ENCODE peak calls at places on chromosomes 2 and 18, in seven cellular contexts. D is prostate gland, S is uterus, Q is A549, T is breast epithelium, J is ovary, B is right lobe of liver. G is an unnamed sample. For H3K4me1, the result is how much of the 10 kb centered on the place peaks cover.

GRCh38 chr18:45025108-45025471 is 344.4 kb downstream of the SETBP1 start:
- DNase-seq in D (no peak), S (no peak), Q (no peak), T (no peak), J (no peak), B (no peak), G (no peak)

GRCh38 chr18:78753240-78753639 is 226.4 kb upstream of the SALL3 start:
- DNase-seq in D (no peak), S (no peak), Q (no peak), T (peak), J (peak), B (peak), G (no peak)

GRCh38 chr2:222892321-222892720 is 31.5 kb downstream of the ACSL3 start:
- DNase-seq in D (no peak), S (no peak), Q (no peak), T (no peak), J (no peak), B (no peak), G (no peak)

GRCh38 chr2:1265454-1265853 is 147.8 kb upstream of the TPO start:
- DNase-seq in D (no peak), S (no peak), Q (no peak), T (no peak), J (no peak), B (no peak), G (no peak)

GRCh38 chr18:55856191-55856590 is 268.2 kb upstream of the TCF4 start:
- DNase-seq in D (peak), S (no peak), Q (peak), T (no peak), J (no peak), B (no peak), G (no peak)

GRCh38 chr18:77016936-77017335 is 115.6 kb downstream of the MBP start:
- DNase-seq in D (no peak), S (no peak), Q (no peak), T (no peak), J (no peak), B (no peak), G (no peak)

GRCh38 chr18:525066-525797 is 24.7 kb upstream of the COLEC12 start:
- DNase-seq in D (no peak), S (peak), Q (no peak), T (no peak), J (peak), B (no peak), G (no peak)

GRCh38 chr18:62198259-62198658 is 11.2 kb downstream of the RELCH start:
- DNase-seq in D (no peak), S (no peak), Q (no peak), T (no peak), J (no peak), B (no peak), G (no peak)

GRCh38 chr2:230687498-230687897 is 25.1 kb upstream of the CAB39 start:
- DNase-seq in D (no peak), S (no peak), Q (peak), T (no peak), J (no peak), B (no peak), G (no peak)

GRCh38 chr2:45045706-45046105 is 36.5 kb upstream of the SIX2 start:
- DNase-seq in D (no peak), S (no peak), Q (no peak), T (no peak), J (no peak), B (no peak), G (no peak)

GRCh38 chr18:54938506-54938905 is 20.8 kb downstream of the CCDC68 start:
- DNase-seq in D (no peak), S (no peak), Q (no peak), T (no peak), J (no peak), B (no peak), G (no peak)

GRCh38 chr18:48002933-48003365 is 72.5 kb upstream of the SMAD2 start:
- DNase-seq in D (no peak), S (peak), Q (peak), T (no peak), J (no peak), B (no peak), G (peak)

GRCh38 chr18:46916551-46917107 is 678 bp downstream of the PIAS2 start:
- DNase-seq in D (peak), S (peak), Q (peak), T (no peak), J (no peak), B (no peak), G (peak)

GRCh38 chr18:48734460-48734859 is 195.6 kb downstream of the CTIF start:
- DNase-seq in D (no peak), S (no peak), Q (no peak), T (no peak), J (no peak), B (no peak), G (no peak)

GRCh38 chr18:48213791-48214190 is 195.4 kb downstream of the ZBTB7C start:
- DNase-seq in D (no peak), S (no peak), Q (no peak), T (no peak), J (no peak), B (no peak), G (no peak)

GRCh38 chr2:171564463-171564862 is 42.2 kb downstream of the CYBRD1 start:
- DNase-seq in D (peak), S (no peak), Q (no peak), T (no peak), J (no peak), B (no peak), G (no peak)

GRCh38 chr18:33596178-33596854 is 18.3 kb downstream of the ASXL3 start:
- DNase-seq in D (no peak), S (no peak), Q (no peak), T (no peak), J (no peak), B (no peak), G (no peak)

GRCh38 chr2:11473604-11474440 is 7.9 kb upstream of the E2F6 start:
- DNase-seq in D (no peak), S (no peak), Q (no peak), T (no peak), J (no peak), B (no peak), G (no peak)

GRCh38 chr2:222426836-222427130 is 2.4 kb downstream of the SGPP2 start:
- DNase-seq in D (no peak), S (no peak), Q (no peak), T (no peak), J (no peak), B (no peak), G (no peak)

GRCh38 chr2:197606180-197606579 is 69.2 kb downstream of the RFTN2 start:
- DNase-seq in D (no peak), S (no peak), Q (no peak), T (no peak), J (no peak), B (no peak), G (no peak)

GRCh38 chr2:11866358-11867335 is 120.2 kb downstream of the LPIN1 start:
- DNase-seq in D (no peak), S (no peak), Q (no peak), T (no peak), J (no peak), B (no peak), G (no peak)

GRCh38 chr2:88350641-88351601 is 101.6 kb downstream of the FOXI3 start:
- DNase-seq in D (peak), S (no peak), Q (peak), T (peak), J (no peak), B (peak), G (peak)

GRCh38 chr2:68365087-68365486 is at the start of gene PLEK:
- DNase-seq in D (no peak), S (no peak), Q (no peak), T (no peak), J (no peak), B (peak), G (peak)

GRCh38 chr2:223970343-223971128 is 13.3 kb downstream of the MRPL44 start:
- DNase-seq in D (peak), S (peak), Q (peak), T (no peak), J (peak), B (no peak), G (peak)

GRCh38 chr2:26651458-26652155 is 10.4 kb upstream of the CIB4 start:
- DNase-seq in D (no peak), S (no peak), Q (no peak), T (peak), J (no peak), B (peak), G (no peak)

GRCh38 chr18:23021625-23022024 is 88.5 kb downstream of the RBBP8 start:
- DNase-seq in D (no peak), S (no peak), Q (no peak), T (no peak), J (no peak), B (no peak), G (no peak)

GRCh38 chr2:12120281-12121150 is 374.1 kb downstream of the LPIN1 start:
- DNase-seq in D (no peak), S (no peak), Q (no peak), T (no peak), J (no peak), B (no peak), G (no peak)

GRCh38 chr2:77268626-77269025 is 253.6 kb downstream of the LRRTM4 start:
- DNase-seq in D (no peak), S (no peak), Q (no peak), T (no peak), J (no peak), B (no peak), G (no peak)

GRCh38 chr2:128607981-128608506 is 289.4 kb upstream of the HS6ST1 start:
- DNase-seq in D (no peak), S (no peak), Q (no peak), T (peak), J (no peak), B (peak), G (peak)

GRCh38 chr18:45652703-45653490 is 37.6 kb downstream of the SLC14A2 start:
- DNase-seq in D (no peak), S (no peak), Q (no peak), T (no peak), J (no peak), B (no peak), G (no peak)

GRCh38 chr18:63213331-63213900 is 106.2 kb downstream of the BCL2 start:
- DNase-seq in D (no peak), S (no peak), Q (no peak), T (no peak), J (no peak), B (no peak), G (no peak)

GRCh38 chr18:58148954-58149471 is 105.0 kb downstream of the NEDD4L start:
- DNase-seq in D (peak), S (no peak), Q (no peak), T (no peak), J (no peak), B (no peak), G (no peak)

GRCh38 chr2:236088368-236089057 is 79.7 kb downstream of the GBX2 start:
- DNase-seq in D (no peak), S (no peak), Q (peak), T (no peak), J (no peak), B (no peak), G (no peak)

GRCh38 chr18:49028801-49029506 is 78.2 kb upstream of the SMAD7 start:
- DNase-seq in D (no peak), S (no peak), Q (no peak), T (no peak), J (no peak), B (no peak), G (no peak)

DNA sequence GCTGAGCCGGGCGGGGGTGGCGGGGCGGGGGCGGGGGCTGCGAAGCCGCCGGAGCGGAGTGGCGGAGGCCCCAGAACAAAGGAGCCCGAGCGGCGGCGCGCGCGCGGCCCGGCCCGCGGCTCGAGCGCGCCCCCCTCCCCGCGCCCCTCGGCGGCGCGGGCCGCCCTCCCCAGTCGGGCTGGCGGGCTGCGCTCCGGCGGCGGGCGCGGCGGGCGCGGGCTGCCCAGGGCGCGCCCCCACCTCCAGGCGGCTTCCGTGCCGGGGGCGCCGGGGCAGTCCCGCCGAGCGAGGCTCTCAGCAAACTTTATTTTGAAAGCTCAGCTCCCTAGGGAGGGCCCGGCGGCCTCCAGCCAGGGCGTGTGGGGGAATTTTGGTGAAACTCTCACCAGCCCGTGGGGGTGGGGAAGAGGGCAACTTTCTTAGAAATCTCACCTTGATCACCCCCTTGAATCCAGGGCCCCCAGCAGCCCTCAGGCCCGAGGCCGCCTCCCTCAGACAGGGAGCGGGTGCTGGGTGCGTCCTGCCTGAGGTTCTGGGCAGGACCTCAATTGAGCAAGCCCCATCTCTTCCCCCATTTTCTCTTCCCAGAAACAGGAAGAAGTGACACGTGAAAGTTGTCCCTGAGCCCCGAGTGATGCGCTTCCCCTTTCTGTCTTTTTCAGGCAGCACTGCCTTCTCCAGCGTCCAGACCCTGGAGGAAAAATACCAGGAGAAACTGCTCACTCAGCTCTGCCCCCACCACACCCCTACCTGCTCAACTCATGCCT is 791 bp downstream of the TET3 start:
- DNase-seq in D (peak), S (peak), Q (peak), T (no peak), J (peak), B (peak), G (no peak)
- H3K4me1 ChIP-seq in D (under half), S (under half), Q (half or more), T (under half), J (under half), B (under half), G (under half)

DNA sequence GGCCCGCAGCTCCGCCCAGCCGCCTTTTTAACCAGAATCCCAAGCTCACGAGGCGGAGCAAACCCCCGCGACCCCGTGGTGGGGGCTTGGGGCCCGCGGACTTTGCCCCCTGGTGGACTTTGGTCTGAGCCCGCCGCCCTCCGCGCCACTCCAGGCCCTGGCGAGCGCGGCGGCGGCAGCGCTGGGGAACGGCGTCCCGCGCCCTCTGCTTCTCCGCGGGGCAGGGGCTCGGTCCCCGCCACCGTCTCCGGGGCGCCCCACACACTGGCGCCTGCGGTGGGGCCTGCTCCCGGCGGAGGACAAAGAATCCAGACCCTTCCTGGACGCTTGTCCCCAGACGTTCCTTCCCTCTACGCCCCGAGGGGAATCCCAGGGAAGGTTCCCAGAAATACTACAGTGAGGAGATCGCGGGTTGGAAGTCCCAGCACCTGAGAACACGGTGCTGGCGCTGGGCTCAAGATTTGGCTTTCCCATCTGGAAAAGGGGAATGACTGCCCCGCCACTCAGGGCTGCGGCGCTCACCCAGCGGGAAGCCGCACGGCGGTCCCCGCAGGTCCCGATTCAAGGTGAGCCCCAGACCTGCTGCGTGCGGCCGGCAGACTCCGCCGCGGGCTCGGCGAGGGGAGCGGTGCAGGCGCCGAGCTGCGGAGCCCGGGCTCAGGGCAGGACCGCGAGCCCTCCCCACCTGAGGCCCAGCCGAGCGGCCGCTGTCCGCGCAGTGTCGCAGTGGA is at the start of gene HAAO:
- DNase-seq in D (no peak), S (peak), Q (no peak), T (no peak), J (peak), B (peak), G (peak)
- TF ChIP-seq POLR2A in D (no peak), S (no peak), Q (no peak), T (no peak), J (peak), B (peak), G (no peak)

DNA sequence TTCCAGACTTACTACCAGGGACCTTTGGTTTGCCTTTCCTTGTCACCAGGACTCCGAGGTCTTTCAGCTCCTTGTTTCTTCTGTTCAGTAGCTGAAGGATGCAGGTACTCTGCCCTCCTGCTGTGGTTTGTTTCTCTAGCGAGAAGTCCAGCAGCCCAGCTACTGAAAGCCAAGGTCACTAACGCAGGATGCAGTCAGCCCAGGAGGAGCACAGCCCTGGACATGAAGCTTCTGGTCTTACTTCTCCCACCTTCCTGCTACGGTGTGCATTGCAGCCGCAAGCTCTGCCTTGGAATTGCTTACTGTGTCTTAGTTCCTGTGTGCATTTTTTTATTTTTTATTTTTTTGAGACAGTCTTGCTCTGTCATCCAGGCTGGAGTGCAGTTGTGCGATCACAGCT is 62.4 kb downstream of the DGKD start:
- DNase-seq in D (no peak), S (no peak), Q (peak), T (no peak), J (no peak), B (no peak), G (peak)
- H3K4me1 ChIP-seq in D (under half), S (under half), Q (half or more), T (under half), J (under half), B (under half), G (under half)

DNA sequence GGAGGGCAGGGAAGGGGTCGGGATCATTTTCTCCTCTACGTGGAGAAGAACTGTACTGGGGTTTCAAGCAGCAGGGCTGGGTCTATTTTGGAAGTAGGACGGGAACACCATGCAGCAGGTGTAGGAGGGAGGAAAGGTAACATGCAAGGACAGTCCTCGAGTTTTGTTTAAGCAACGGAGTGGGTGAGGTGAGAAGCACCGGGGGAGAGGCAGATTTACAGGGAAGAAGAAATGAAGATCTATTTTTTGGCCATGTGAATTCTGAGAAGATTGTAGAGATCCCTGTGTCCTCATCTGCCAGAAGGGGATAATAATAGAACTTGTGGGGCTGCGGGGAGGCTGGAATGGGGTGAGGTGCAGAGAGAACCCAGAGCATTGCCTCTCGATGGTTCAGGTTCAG is 85.6 kb downstream of the INPP5D start:
- DNase-seq in D (no peak), S (no peak), Q (no peak), T (no peak), J (no peak), B (no peak), G (no peak)
- TF ChIP-seq POLR2A in D (no peak), S (no peak), Q (no peak), T (no peak), J (no peak), B (no peak), G (no peak)

DNA sequence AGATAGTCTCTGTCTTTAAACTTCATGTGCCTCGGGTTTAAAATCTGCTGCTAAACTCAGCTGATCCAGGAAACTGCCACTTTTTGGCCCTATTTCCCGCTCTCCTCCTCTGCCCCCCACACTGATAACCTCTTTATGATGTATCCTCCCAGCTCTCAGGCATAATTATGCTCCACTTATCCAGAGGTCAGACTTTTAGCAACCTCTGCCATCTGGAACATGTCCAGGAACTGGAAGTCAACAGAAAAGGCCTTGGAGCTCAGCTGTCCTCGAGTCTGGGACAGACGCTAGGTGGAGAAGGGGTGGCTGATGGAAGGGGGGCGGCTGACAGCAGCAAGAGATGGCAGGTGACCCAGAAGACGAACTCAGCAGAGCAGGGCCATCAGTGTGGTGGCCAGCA is 41.2 kb downstream of the ASAP2 start:
- DNase-seq in D (no peak), S (no peak), Q (no peak), T (peak), J (no peak), B (peak), G (peak)
- H3K4me1 ChIP-seq in D (under half), S (under half), Q (half or more), T (under half), J (under half), B (under half), G (under half)